ENCODE peak calls at places on chromosomes 13 and 19, in ten cellular contexts. O is brain microvascular endothelial cell; S is esophagus squamous epithelium; P is SJCRH30; Q is heart left ventricle; K is upper lobe of right lung; H is GM23248; I is bronchial epithelial cell; A is endothelial cell of umbilical vein; L is CD8-positive, alpha-beta memory T cell. B is an unnamed sample. For H3K36me3, the result is how much of the 10 kb centered on the place peaks cover.

GRCh38 chr13:110138009-110138699 is 168.8 kb downstream of the COL4A1 start:
- DNase-seq in O (peak), S (no peak), K (peak), P (peak), I (peak), A (peak), H (peak), Q (peak), L (no peak), B (peak)

GRCh38 chr19:6521718-6522646 is 8.8 kb upstream of the TNFSF9 start:
- DNase-seq in L (peak), A (no peak), S (no peak), O (peak), H (peak), Q (no peak), I (no peak), K (no peak), P (no peak), B (peak)

GRCh38 chr13:30038884-30039283 is 188.5 kb upstream of the UBL3 start:
- DNase-seq in L (no peak), I (no peak), S (no peak), Q (no peak), O (no peak), A (no peak), H (peak), P (peak), K (no peak), B (no peak)

GRCh38 chr13:85080726-85081125 is 718.5 kb downstream of the SLITRK6 start:
- DNase-seq in A (no peak), O (no peak), Q (no peak), I (no peak), H (no peak), P (no peak), L (no peak), K (no peak), S (no peak), B (no peak)

GRCh38 chr13:99647593-99647980 is 146.3 kb downstream of the TM9SF2 start:
- DNase-seq in L (no peak), I (no peak), P (no peak), Q (no peak), K (no peak), O (no peak), H (no peak), A (no peak), S (no peak), B (no peak)

GRCh38 chr13:112325941-112326645 is 50.1 kb upstream of the SPACA7 start:
- DNase-seq in P (no peak), I (no peak), A (no peak), L (no peak), H (peak), K (no peak), Q (no peak), S (no peak), O (no peak), B (no peak)

GRCh38 chr19:45769821-45770191 is 754 bp upstream of the SIX5 start:
- DNase-seq in I (peak), P (no peak), H (peak), A (no peak), Q (peak), L (peak), O (peak), K (no peak), S (no peak), B (no peak)

GRCh38 chr13:76527041-76527440 is 359.2 kb downstream of the KCTD12 start:
- DNase-seq in A (no peak), H (no peak), K (no peak), L (no peak), P (no peak), S (no peak), Q (no peak), I (peak), O (no peak), B (no peak)

GRCh38 chr19:11196406-11197287 is 698 bp downstream of the KANK2 start:
- DNase-seq in H (peak), S (no peak), O (no peak), L (no peak), A (peak), I (no peak), Q (peak), K (peak), P (peak), B (no peak)

GRCh38 chr13:31631716-31632115 is 107.6 kb upstream of the RXFP2 start:
- DNase-seq in A (peak), L (no peak), Q (no peak), H (no peak), S (no peak), O (no peak), I (no peak), P (no peak), K (no peak), B (no peak)

GRCh38 chr13:98986226-98986846 is 8.5 kb upstream of the DOCK9 start:
- DNase-seq in I (no peak), P (no peak), O (no peak), A (peak), Q (no peak), L (no peak), H (no peak), S (no peak), K (no peak), B (no peak)

GRCh38 chr13:32309312-32309711 is 5.9 kb downstream of the ZAR1L start:
- DNase-seq in Q (no peak), L (no peak), S (no peak), A (no peak), H (no peak), O (no peak), K (no peak), I (no peak), P (peak), B (no peak)

GRCh38 chr19:28601723-28602440 is 611.1 kb downstream of the UQCRFS1 start:
- DNase-seq in O (no peak), K (no peak), L (no peak), A (no peak), I (no peak), S (no peak), H (no peak), P (no peak), Q (no peak), B (no peak)

GRCh38 chr13:92175330-92175729 is 776.9 kb downstream of the GPC5 start:
- DNase-seq in I (no peak), Q (no peak), O (peak), S (no peak), H (peak), L (no peak), P (peak), A (no peak), K (no peak), B (peak)

GRCh38 chr13:30346789-30347167 is 39.4 kb upstream of the KATNAL1 start:
- DNase-seq in L (no peak), S (no peak), A (no peak), O (no peak), K (no peak), I (no peak), P (no peak), H (no peak), Q (no peak), B (no peak)

GRCh38 chr19:20103091-20103501 is 25.3 kb downstream of the ZNF90 start:
- DNase-seq in L (no peak), P (no peak), I (peak), A (no peak), S (no peak), O (no peak), K (no peak), Q (no peak), H (no peak), B (no peak)

GRCh38 chr13:50162567-50162966 is 147.3 kb downstream of the KCNRG start:
- DNase-seq in I (no peak), L (no peak), A (no peak), H (no peak), S (no peak), K (no peak), Q (no peak), O (no peak), P (no peak), B (no peak)

GRCh38 chr19:34475026-34475974 is 6.3 kb upstream of the WTIP start:
- DNase-seq in H (peak), L (no peak), I (peak), P (no peak), S (no peak), O (peak), K (no peak), Q (no peak), A (peak), B (peak)

GRCh38 chr19:40241809-40242384 is 15.4 kb upstream of the CCNP start:
- DNase-seq in O (no peak), Q (peak), K (no peak), H (no peak), I (no peak), P (no peak), L (no peak), S (no peak), A (peak), B (no peak)

GRCh38 chr13:107866666-107867623 is 348.4 kb downstream of the LIG4 start:
- DNase-seq in O (no peak), L (no peak), K (peak), A (peak), I (no peak), P (no peak), S (no peak), Q (no peak), H (peak), B (no peak)

GRCh38 chr19:47125669-47125938 is 5.0 kb upstream of the SAE1 start:
- DNase-seq in I (no peak), Q (no peak), A (no peak), O (no peak), H (no peak), L (no peak), K (no peak), P (no peak), S (no peak), B (no peak)

GRCh38 chr13:25847635-25848616 is 203.9 kb downstream of the SHISA2 start:
- DNase-seq in O (no peak), P (no peak), A (no peak), H (no peak), L (no peak), K (no peak), I (no peak), Q (no peak), S (no peak), B (no peak)

GRCh38 chr19:19630062-19630414 is 2.0 kb upstream of the LPAR2 start:
- DNase-seq in L (no peak), H (no peak), Q (no peak), I (no peak), O (no peak), S (no peak), K (no peak), P (no peak), A (no peak), B (no peak)

GRCh38 chr13:42119875-42120274 is 71.4 kb downstream of the DGKH start:
- DNase-seq in P (no peak), L (no peak), S (no peak), A (no peak), Q (no peak), O (no peak), I (no peak), K (no peak), H (no peak), B (no peak)

GRCh38 chr13:21478881-21479808 is 20.0 kb upstream of the ZDHHC20 start:
- DNase-seq in H (peak), K (no peak), I (peak), O (peak), S (no peak), A (peak), L (no peak), P (peak), Q (no peak), B (peak)

GRCh38 chr13:109879338-109879737 is 93.0 kb upstream of the IRS2 start:
- DNase-seq in I (no peak), S (no peak), P (no peak), H (no peak), O (no peak), L (no peak), Q (no peak), K (no peak), A (no peak), B (no peak)

GRCh38 chr19:13207237-13208130 is 57.3 kb downstream of the IER2 start:
- DNase-seq in A (no peak), Q (peak), L (no peak), I (no peak), S (no peak), K (peak), P (no peak), O (no peak), H (peak), B (no peak)

GRCh38 chr13:75760182-75760981 is 124.3 kb downstream of the LMO7 start:
- DNase-seq in O (no peak), Q (no peak), L (no peak), P (peak), I (peak), A (peak), S (no peak), H (peak), K (no peak), B (no peak)

GRCh38 chr19:14248578-14249011 is 42.6 kb upstream of the ADGRL1 start:
- DNase-seq in P (peak), K (no peak), O (no peak), H (peak), S (no peak), I (no peak), A (peak), L (no peak), Q (no peak), B (no peak)

GRCh38 chr13:95073826-95074345 is 227.4 kb downstream of the ABCC4 start:
- DNase-seq in A (no peak), O (no peak), L (no peak), S (no peak), P (no peak), K (no peak), Q (no peak), H (peak), I (no peak), B (no peak)

GRCh38 chr19:15498910-15499309 is 9.4 kb upstream of the CYP4F22 start:
- DNase-seq in O (no peak), Q (no peak), L (no peak), P (no peak), H (no peak), K (no peak), A (no peak), I (no peak), S (no peak), B (no peak)

GRCh38 chr19:6228523-6229215 is 51.1 kb downstream of the MLLT1 start:
- DNase-seq in L (no peak), Q (no peak), H (no peak), S (no peak), A (no peak), P (no peak), O (no peak), I (no peak), K (peak), B (no peak)

GRCh38 chr19:13122980-13123957 is 5.2 kb downstream of the NACC1 start:
- DNase-seq in S (no peak), L (no peak), H (no peak), I (no peak), K (no peak), Q (no peak), A (no peak), P (no peak), O (no peak), B (no peak)

GRCh38 chr19:29685326-29685725 is 20.1 kb downstream of the PLEKHF1 start:
- DNase-seq in L (no peak), H (peak), Q (no peak), S (no peak), K (no peak), O (no peak), A (no peak), I (peak), P (no peak), B (no peak)

GRCh38 chr13:97976551-97977375 is 23.3 kb downstream of the IPO5 start:
- DNase-seq in A (no peak), P (peak), L (no peak), S (no peak), Q (peak), K (peak), H (peak), O (no peak), I (no peak), B (no peak)

GRCh38 chr19:9885077-9885552 is 50.0 kb downstream of the PIN1 start:
- DNase-seq in L (no peak), H (peak), K (no peak), O (peak), A (no peak), Q (no peak), S (no peak), P (peak), I (no peak), B (no peak)

GRCh38 chr19:47225746-47226425 is 5.1 kb downstream of the BBC3 start:
- DNase-seq in A (peak), P (peak), H (peak), Q (peak), S (no peak), I (peak), L (peak), O (peak), K (peak), B (no peak)

DNA sequence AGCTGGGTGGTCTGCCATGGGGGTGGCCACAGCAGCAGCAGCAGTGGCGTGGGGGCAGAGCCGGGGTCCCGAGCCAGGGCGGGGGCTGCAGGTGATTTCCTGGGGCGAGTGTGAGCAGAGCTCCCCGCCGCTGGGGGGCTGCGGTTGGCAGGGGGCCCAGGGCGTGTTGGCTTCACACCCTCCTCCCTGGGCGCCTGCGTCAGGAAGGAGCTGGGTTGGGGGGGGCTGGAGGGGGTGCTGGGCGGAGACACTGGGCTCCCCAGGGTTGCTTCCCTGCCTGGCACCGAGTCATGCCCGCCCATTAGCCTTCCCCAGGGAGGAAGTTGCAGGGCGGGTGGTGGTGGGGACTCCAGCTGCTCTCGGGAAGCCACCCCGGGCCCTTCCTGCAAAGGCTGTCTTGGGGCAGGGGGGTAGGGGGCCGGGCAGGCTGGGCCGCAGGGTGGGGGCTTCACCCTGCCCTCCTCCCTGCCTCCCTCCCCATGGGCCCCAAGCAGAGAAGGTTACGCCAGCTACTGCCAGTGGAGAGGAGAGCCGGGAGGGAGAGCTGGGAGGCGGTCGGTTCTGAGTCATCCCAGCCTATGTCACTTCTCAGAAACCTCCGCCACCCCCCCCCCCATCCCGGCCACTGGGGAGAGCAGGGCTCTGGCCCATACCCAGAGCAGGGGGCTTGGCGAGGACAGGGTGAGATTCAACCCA is 4.6 kb downstream of the MIDN start:
- DNase-seq in L (peak), Q (peak), I (peak), O (peak), K (peak), H (peak), A (peak), S (peak), P (peak), B (peak)
- H3K36me3 ChIP-seq in L (under half), Q (under half), I (under half), O (half or more), K (under half), H (under half), A (under half), S (under half), P (under half), B (under half)

GRCh38 chr13:40981949-40982348 is 37.2 kb downstream of the ELF1 start:
- DNase-seq in S (no peak), Q (no peak), O (no peak), L (no peak), I (no peak), P (peak), K (no peak), H (no peak), A (peak), B (no peak)
- H3K4me3 ChIP-seq in S (peak), Q (peak), O (no peak), L (peak), I (peak), P (peak), K (peak), H (no peak), A (peak), B (no peak)

GRCh38 chr19:44759083-44759804 is 10.7 kb downstream of the BCL3 start:
- DNase-seq in Q (peak), I (no peak), K (no peak), L (no peak), S (no peak), P (no peak), H (no peak), O (no peak), A (no peak), B (no peak)
- H3K36me3 ChIP-seq in Q (under half), I (under half), K (under half), L (under half), S (under half), P (under half), H (under half), O (half or more), A (under half), B (under half)

DNA sequence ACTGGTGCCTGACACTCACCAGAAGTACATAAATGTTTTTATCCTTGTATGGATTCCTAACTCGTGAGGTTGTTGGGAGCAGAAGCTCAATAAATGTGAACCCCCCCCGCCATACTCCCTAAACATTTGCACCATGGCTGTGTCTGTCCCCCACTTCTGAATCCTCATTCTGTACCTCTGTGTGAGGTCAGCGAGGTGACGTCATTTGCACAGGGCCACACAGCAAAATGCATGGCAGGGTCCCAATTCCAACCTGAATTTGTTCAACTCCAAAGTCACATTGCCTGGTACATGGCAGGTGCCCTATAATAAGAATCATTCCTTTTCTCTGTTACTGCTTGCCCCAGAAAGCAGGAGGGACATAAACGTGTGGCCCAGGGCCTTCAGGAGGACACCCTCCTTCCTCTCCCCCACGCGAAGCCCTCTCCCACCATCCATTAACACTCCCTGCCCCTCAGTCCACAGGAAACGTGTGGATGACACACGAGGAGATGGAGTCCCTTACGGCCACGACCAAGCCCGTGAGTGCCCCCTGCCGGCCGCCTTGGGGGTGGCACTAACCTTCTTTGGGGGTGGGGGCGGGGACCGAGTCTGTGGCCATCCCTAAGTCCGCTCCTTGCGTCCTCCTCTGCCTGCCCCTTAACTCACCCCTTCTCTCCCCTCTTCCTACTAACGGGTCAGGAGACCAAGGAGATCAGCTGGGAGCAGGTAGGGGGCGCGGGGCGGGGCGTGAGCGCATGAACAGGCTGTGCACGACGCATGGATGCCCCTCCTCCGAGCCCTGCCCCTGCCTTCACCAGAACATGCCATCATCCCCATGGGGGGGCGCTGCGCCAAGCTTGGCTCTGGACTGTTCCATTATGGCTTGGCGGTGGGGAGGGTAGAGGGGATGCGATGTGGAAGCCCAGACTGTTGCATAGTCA is 9.4 kb downstream of the HRC start:
- DNase-seq in A (peak), K (peak), Q (peak), P (peak), H (peak), S (no peak), L (peak), I (no peak), O (peak), B (no peak)
- H3K4me3 ChIP-seq in A (no peak), K (no peak), Q (peak), P (no peak), H (peak), S (peak), L (no peak), I (no peak), O (peak), B (no peak)

GRCh38 chr19:35719402-35720162 is 1.8 kb downstream of the KMT2B start:
- DNase-seq in H (no peak), O (no peak), L (no peak), A (no peak), S (no peak), K (no peak), Q (no peak), P (no peak), I (no peak), B (no peak)

GRCh38 chr19:35722461-35722860 is 4.7 kb downstream of the KMT2B start:
- DNase-seq in O (no peak), S (no peak), H (no peak), P (no peak), A (no peak), K (no peak), L (no peak), I (no peak), Q (no peak), B (no peak)

GRCh38 chr19:35720163-35720524 is 2.3 kb downstream of the KMT2B start:
- DNase-seq in K (no peak), H (no peak), L (no peak), S (no peak), A (no peak), P (no peak), O (no peak), Q (no peak), I (no peak), B (no peak)

GRCh38 chr19:35721374-35721773 is 3.6 kb downstream of the KMT2B start:
- DNase-seq in O (no peak), Q (no peak), L (no peak), I (no peak), S (no peak), H (no peak), K (no peak), A (no peak), P (no peak), B (no peak)

GRCh38 chr19:35720648-35721047 is 2.8 kb downstream of the KMT2B start:
- DNase-seq in A (no peak), P (no peak), L (no peak), I (no peak), O (no peak), S (no peak), H (no peak), K (no peak), Q (no peak), B (no peak)
- H3K36me3 ChIP-seq in A (under half), P (under half), L (under half), I (under half), O (under half), S (under half), H (under half), K (half or more), Q (under half), B (under half)